ENCODE peak calls at places on chromosomes 4 and X, in five cellular contexts. I, Z, M, T and Q are unnamed samples. For H3K27me3 and H3K4me1, the result is how much of the 10 kb centered on the place peaks cover.

GRCh38 chr4:133147365-133147821 is 1.7 kb upstream of the PCDH10 start:
- DNase-seq in I (no peak), M (no peak), Z (no peak), T (no peak), Q (no peak)

GRCh38 chr4:146255463-146255862 is 41.1 kb downstream of the REELD1 start:
- DNase-seq in Z (no peak), M (peak), I (no peak), T (no peak), Q (no peak)

GRCh38 chr4:163269874-163270273 is 62.5 kb downstream of the NPY1R start:
- DNase-seq in T (no peak), Z (no peak), I (no peak), M (no peak), Q (no peak)

GRCh38 chr4:140497776-140498636 is at the start of gene MGAT4D:
- DNase-seq in I (no peak), Z (peak), M (no peak), T (no peak), Q (no peak)

GRCh38 chr4:133000012-133000411 is 149.1 kb upstream of the PCDH10 start:
- DNase-seq in T (no peak), I (no peak), M (no peak), Z (no peak), Q (no peak)

GRCh38 chr4:83639849-83640493 is 104.1 kb downstream of the GPAT3 start:
- DNase-seq in T (peak), I (peak), M (peak), Z (peak), Q (no peak)

GRCh38 chr4:187157380-187157958 is 433.8 kb upstream of the FAT1 start:
- DNase-seq in T (no peak), M (no peak), Z (no peak), I (no peak), Q (no peak)

GRCh38 chr4:144176476-144176875 is 36.0 kb upstream of the GYPA start:
- DNase-seq in M (no peak), T (no peak), I (no peak), Z (no peak), Q (no peak)

GRCh38 chr4:138049350-138049749 is 192.8 kb downstream of the SLC7A11 start:
- DNase-seq in Z (no peak), T (no peak), M (no peak), I (no peak), Q (no peak)

GRCh38 chr4:1047976-1048780 is 36.8 kb downstream of the FGFRL1 start:
- DNase-seq in Z (peak), M (no peak), T (no peak), I (no peak), Q (no peak)

GRCh38 chr4:32985256-32985655 is 2265.1 kb downstream of the PCDH7 start:
- DNase-seq in Z (no peak), I (no peak), T (no peak), M (no peak), Q (no peak)

GRCh38 chr4:81682492-81682891 is 210.8 kb upstream of the RASGEF1B start:
- DNase-seq in T (no peak), I (no peak), M (no peak), Z (no peak), Q (no peak)

GRCh38 chr4:8394806-8395205 is 45.7 kb downstream of the ACOX3 start:
- DNase-seq in M (no peak), Z (no peak), T (no peak), I (no peak), Q (no peak)

GRCh38 chr4:62913065-62913464 is 1496.2 kb downstream of the TECRL start:
- DNase-seq in I (no peak), M (no peak), Z (no peak), T (no peak), Q (no peak)

GRCh38 chr4:152708361-152708760 is 28.6 kb upstream of the TMEM154 start:
- DNase-seq in I (peak), M (no peak), Z (no peak), T (no peak), Q (no peak)

GRCh38 chr4:159551268-159551667 is 448.4 kb downstream of the RAPGEF2 start:
- DNase-seq in M (no peak), T (no peak), I (no peak), Z (no peak), Q (no peak)

GRCh38 chrX:137031517-137032377 is 2.0 kb downstream of the GPR101 start:
- DNase-seq in M (peak), I (no peak), T (no peak), Z (peak), Q (peak)

GRCh38 chrX:153700376-153700945 is 12.7 kb downstream of the SLC6A8 start:
- DNase-seq in M (no peak), T (no peak), Z (no peak), I (no peak), Q (no peak)

GRCh38 chr4:156686120-156686519 is 285.5 kb downstream of the PDGFC start:
- DNase-seq in Z (peak), T (no peak), M (peak), I (no peak), Q (no peak)

GRCh38 chr4:165470009-165470408 is 91.2 kb downstream of the CPE start:
- DNase-seq in T (no peak), I (no peak), M (no peak), Z (no peak), Q (no peak)

GRCh38 chr4:188976644-188977115 is 837.4 kb downstream of the TRIML1 start:
- DNase-seq in Z (no peak), I (peak), M (peak), T (no peak), Q (no peak)

GRCh38 chr4:158530898-158531297 is 9.2 kb downstream of the RXFP1 start:
- DNase-seq in I (no peak), T (no peak), Z (no peak), M (no peak), Q (no peak)

GRCh38 chr4:165360041-165360782 is 18.6 kb upstream of the CPE start:
- DNase-seq in Z (no peak), M (no peak), I (no peak), T (no peak), Q (no peak)

DNA sequence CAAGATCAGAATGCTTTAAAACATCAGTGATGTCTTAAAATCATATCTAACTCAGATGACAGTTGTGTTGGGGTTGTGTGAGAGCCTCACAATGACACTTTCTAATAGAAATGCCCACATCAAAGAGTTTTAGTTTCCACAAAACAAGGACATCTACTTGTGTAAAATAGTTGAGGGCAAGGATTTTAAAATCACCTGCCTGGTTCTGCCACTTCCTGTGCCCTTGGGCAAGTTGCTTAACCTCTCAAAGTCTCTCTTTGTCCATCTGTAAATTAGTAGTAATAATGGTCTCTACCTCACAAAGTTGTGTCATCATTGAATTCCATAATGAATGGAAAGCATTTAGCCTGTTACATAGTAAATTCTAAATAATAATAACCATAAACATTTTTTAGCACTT is 41.9 kb upstream of the RELL1 start:
- DNase-seq in M (no peak), Z (no peak), T (peak), I (no peak), Q (no peak)
- H3K27me3 ChIP-seq in M (under half), Z (under half), T (under half), I (under half), Q (under half)

DNA sequence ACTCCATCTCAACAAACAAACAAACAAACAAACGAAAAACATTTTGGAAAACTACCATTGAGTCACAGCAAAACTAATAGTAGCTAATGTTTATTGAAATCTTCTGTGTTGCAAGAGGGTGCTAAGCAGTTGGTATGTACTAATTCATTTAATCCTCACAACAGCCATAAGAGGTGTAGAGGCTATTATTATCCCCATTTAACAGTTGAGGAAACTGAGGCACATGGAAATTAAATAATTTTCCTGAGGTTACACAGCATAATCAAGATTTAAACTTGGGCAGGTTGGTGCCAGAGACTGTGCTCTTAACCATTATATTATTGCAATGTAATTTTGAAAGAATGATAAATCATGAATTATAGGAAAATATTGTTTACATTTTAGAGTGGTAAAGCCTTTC is 17.5 kb upstream of the RHOH start:
- DNase-seq in Z (no peak), T (no peak), M (no peak), I (no peak), Q (no peak)
- H3K27ac ChIP-seq in Z (no peak), T (no peak), M (no peak), I (peak), Q (no peak)

GRCh38 chr4:7031526-7032449 is 11.4 kb upstream of the TADA2B start:
- DNase-seq in T (no peak), I (no peak), Z (no peak), M (no peak), Q (no peak)
- H3K4me1 ChIP-seq in T (under half), I (under half), Z (under half), M (under half), Q (under half)

GRCh38 chr4:121253961-121254360 is 89.8 kb upstream of the TNIP3 start:
- DNase-seq in M (no peak), T (no peak), I (no peak), Z (no peak), Q (no peak)

GRCh38 chr4:121252224-121252806 is 88.2 kb upstream of the TNIP3 start:
- DNase-seq in M (peak), I (peak), Z (peak), T (peak), Q (peak)

GRCh38 chr4:121256887-121257426 is 92.8 kb upstream of the TNIP3 start:
- DNase-seq in I (no peak), Z (no peak), M (no peak), T (no peak), Q (no peak)

DNA sequence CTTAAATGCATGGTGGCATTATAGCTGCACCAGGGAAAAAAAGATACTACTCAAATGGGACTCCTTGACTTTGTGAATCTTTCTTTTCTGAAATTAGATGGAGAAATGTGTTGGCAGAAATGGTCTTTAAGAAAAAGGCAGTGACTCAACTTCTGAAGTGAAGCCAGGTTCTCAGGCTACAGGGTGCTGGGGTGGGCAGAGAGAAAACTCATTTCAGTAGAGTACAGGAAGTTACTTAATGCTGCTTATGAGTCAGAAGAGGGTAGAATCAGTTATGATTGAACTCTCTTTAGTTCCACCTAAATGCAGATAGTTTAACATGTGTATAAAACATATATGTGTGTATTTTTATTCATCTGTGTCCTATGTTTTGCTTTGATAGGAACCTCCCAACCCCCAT is 92.2 kb upstream of the TNIP3 start:
- DNase-seq in I (peak), T (no peak), M (peak), Z (no peak), Q (peak)
- H3K27me3 ChIP-seq in I (under half), T (under half), M (under half), Z (under half), Q (under half)